ENCODE peak calls at places on chromosomes 13 and 19, in five cellular contexts. One of them, this sample, is unnamed.

GRCh38 chr13:99484405-99484981 is 16.8 kb upstream of the TM9SF2 start:
- DNase-seq in CD8-positive, alpha-beta memory T cell: no peak
- DNase-seq in stimulated activated CD8-positive, alpha-beta memory T cell treated with anti-CD3 and anti-CD28 coated beads, Interleukin-7, amount 100 ng/mL, for 24 hours: no peak
- DNase-seq in cardiac muscle cell: no peak
- DNase-seq in germinal center: no peak
- DNase-seq in this sample: no peak

GRCh38 chr19:48511800-48512503 is at the start of gene LMTK3:
- DNase-seq in CD8-positive, alpha-beta memory T cell: peak; percentile 76
- DNase-seq in stimulated activated CD8-positive, alpha-beta memory T cell treated with anti-CD3 and anti-CD28 coated beads, Interleukin-7, amount 100 ng/mL, for 24 hours: peak; percentile 49
- DNase-seq in cardiac muscle cell: peak; percentile 60
- DNase-seq in germinal center: peak; percentile 57
- DNase-seq in this sample: peak; percentile 85

GRCh38 chr19:30662211-30662861 is 290.2 kb downstream of the ZNF536 start:
- DNase-seq in CD8-positive, alpha-beta memory T cell: no peak
- DNase-seq in stimulated activated CD8-positive, alpha-beta memory T cell treated with anti-CD3 and anti-CD28 coated beads, Interleukin-7, amount 100 ng/mL, for 24 hours: no peak
- DNase-seq in cardiac muscle cell: no peak
- DNase-seq in germinal center: no peak
- DNase-seq in this sample: no peak

GRCh38 chr19:2064788-2065524 is 13.9 kb upstream of the MKNK2 start:
- DNase-seq in CD8-positive, alpha-beta memory T cell: no peak
- DNase-seq in stimulated activated CD8-positive, alpha-beta memory T cell treated with anti-CD3 and anti-CD28 coated beads, Interleukin-7, amount 100 ng/mL, for 24 hours: no peak
- DNase-seq in cardiac muscle cell: no peak
- DNase-seq in germinal center: no peak
- DNase-seq in this sample: no peak

GRCh38 chr13:38514575-38514974 is 164.9 kb downstream of the UFM1 start:
- DNase-seq in CD8-positive, alpha-beta memory T cell: no peak
- DNase-seq in stimulated activated CD8-positive, alpha-beta memory T cell treated with anti-CD3 and anti-CD28 coated beads, Interleukin-7, amount 100 ng/mL, for 24 hours: no peak
- DNase-seq in cardiac muscle cell: no peak
- DNase-seq in germinal center: no peak
- DNase-seq in this sample: no peak

GRCh38 chr13:83878691-83879410 is 3.4 kb downstream of the SLITRK1 start:
- DNase-seq in CD8-positive, alpha-beta memory T cell: no peak
- DNase-seq in stimulated activated CD8-positive, alpha-beta memory T cell treated with anti-CD3 and anti-CD28 coated beads, Interleukin-7, amount 100 ng/mL, for 24 hours: no peak
- DNase-seq in cardiac muscle cell: peak; percentile 28
- DNase-seq in germinal center: no peak
- DNase-seq in this sample: no peak

GRCh38 chr19:15398501-15399233 is 19.1 kb upstream of the AKAP8 start:
- DNase-seq in CD8-positive, alpha-beta memory T cell: no peak
- DNase-seq in stimulated activated CD8-positive, alpha-beta memory T cell treated with anti-CD3 and anti-CD28 coated beads, Interleukin-7, amount 100 ng/mL, for 24 hours: no peak
- DNase-seq in cardiac muscle cell: no peak
- DNase-seq in germinal center: no peak
- DNase-seq in this sample: no peak

GRCh38 chr13:20134732-20135131 is 26.1 kb downstream of the GJA3 start:
- DNase-seq in CD8-positive, alpha-beta memory T cell: no peak
- DNase-seq in stimulated activated CD8-positive, alpha-beta memory T cell treated with anti-CD3 and anti-CD28 coated beads, Interleukin-7, amount 100 ng/mL, for 24 hours: no peak
- DNase-seq in cardiac muscle cell: no peak
- DNase-seq in germinal center: no peak
- DNase-seq in this sample: no peak

GRCh38 chr13:44223785-44224432 is 149.7 kb upstream of the SERP2 start:
- DNase-seq in CD8-positive, alpha-beta memory T cell: no peak
- DNase-seq in stimulated activated CD8-positive, alpha-beta memory T cell treated with anti-CD3 and anti-CD28 coated beads, Interleukin-7, amount 100 ng/mL, for 24 hours: no peak
- DNase-seq in cardiac muscle cell: no peak
- DNase-seq in germinal center: no peak
- DNase-seq in this sample: no peak

GRCh38 chr19:12163841-12164240 is 945 bp downstream of the ZNF136 start:
- DNase-seq in CD8-positive, alpha-beta memory T cell: no peak
- DNase-seq in stimulated activated CD8-positive, alpha-beta memory T cell treated with anti-CD3 and anti-CD28 coated beads, Interleukin-7, amount 100 ng/mL, for 24 hours: no peak
- DNase-seq in cardiac muscle cell: no peak
- DNase-seq in germinal center: no peak
- DNase-seq in this sample: no peak

GRCh38 chr13:113786262-113786841 is 27.3 kb downstream of the TMEM255B start:
- DNase-seq in CD8-positive, alpha-beta memory T cell: no peak
- DNase-seq in stimulated activated CD8-positive, alpha-beta memory T cell treated with anti-CD3 and anti-CD28 coated beads, Interleukin-7, amount 100 ng/mL, for 24 hours: no peak
- DNase-seq in cardiac muscle cell: no peak
- DNase-seq in germinal center: no peak
- DNase-seq in this sample: no peak

GRCh38 chr13:69109891-69110525 is 997.6 kb upstream of the ATXN8OS start:
- DNase-seq in CD8-positive, alpha-beta memory T cell: no peak
- DNase-seq in stimulated activated CD8-positive, alpha-beta memory T cell treated with anti-CD3 and anti-CD28 coated beads, Interleukin-7, amount 100 ng/mL, for 24 hours: no peak
- DNase-seq in cardiac muscle cell: no peak
- DNase-seq in germinal center: no peak
- DNase-seq in this sample: no peak

GRCh38 chr19:1060689-1061088 is 6.3 kb upstream of the ARHGAP45 start:
- DNase-seq in CD8-positive, alpha-beta memory T cell: no peak
- DNase-seq in stimulated activated CD8-positive, alpha-beta memory T cell treated with anti-CD3 and anti-CD28 coated beads, Interleukin-7, amount 100 ng/mL, for 24 hours: no peak
- DNase-seq in cardiac muscle cell: no peak
- DNase-seq in germinal center: no peak
- DNase-seq in this sample: no peak

GRCh38 chr19:38564981-38565685 is 52.6 kb downstream of the MAP4K1 start:
- DNase-seq in CD8-positive, alpha-beta memory T cell: no peak
- DNase-seq in stimulated activated CD8-positive, alpha-beta memory T cell treated with anti-CD3 and anti-CD28 coated beads, Interleukin-7, amount 100 ng/mL, for 24 hours: no peak
- DNase-seq in cardiac muscle cell: no peak
- DNase-seq in germinal center: peak; percentile 45
- DNase-seq in this sample: no peak

GRCh38 chr19:33813391-33814101 is 16.9 kb downstream of the KCTD15 start:
- DNase-seq in CD8-positive, alpha-beta memory T cell: no peak
- DNase-seq in stimulated activated CD8-positive, alpha-beta memory T cell treated with anti-CD3 and anti-CD28 coated beads, Interleukin-7, amount 100 ng/mL, for 24 hours: no peak
- DNase-seq in cardiac muscle cell: no peak
- DNase-seq in germinal center: no peak
- DNase-seq in this sample: no peak

This sample was measured in T-cell.